ENCODE peak calls at places on chromosomes 16 and 17, in five cellular contexts. E is mesenchymal stem cell, R is IMR-90, W is H1, B is neuronal stem cell. S is an unnamed sample.

GRCh38 chr16:20216818-20217217 is 110.5 kb downstream of the GP2 start:
- DNase-seq in E (no peak), R (no peak), W (no peak), B (no peak), S (no peak)

GRCh38 chr17:77420804-77421634 is 280.2 kb downstream of the SEC14L1 start:
- DNase-seq in E (peak), R (peak), W (no peak), B (no peak), S (no peak)

GRCh38 chr16:17469742-17470001 is 1.1 kb downstream of the XYLT1 start:
- DNase-seq in E (no peak), R (no peak), W (no peak), B (no peak), S (no peak)

GRCh38 chr17:28253663-28254062 is 65.3 kb upstream of the TMEM97 start:
- DNase-seq in E (no peak), R (no peak), W (no peak), B (no peak), S (no peak)

GRCh38 chr17:15490634-15491261 is 23.3 kb upstream of the CDRT4 start:
- DNase-seq in E (peak), R (peak), W (peak), B (peak), S (peak)

GRCh38 chr16:3198334-3199072 is 10.5 kb downstream of the OR1F1 start:
- DNase-seq in E (no peak), R (no peak), W (no peak), B (no peak), S (no peak)

GRCh38 chr17:76051071-76051467 is 21.2 kb downstream of the SRP68 start:
- DNase-seq in E (no peak), R (no peak), W (no peak), B (no peak), S (peak)

GRCh38 chr17:16527298-16527697 is 35.3 kb upstream of the LRRC75A start:
- DNase-seq in E (no peak), R (no peak), W (no peak), B (no peak), S (no peak)

GRCh38 chr17:76154935-76155845 is 14.1 kb upstream of the FOXJ1 start:
- DNase-seq in E (no peak), R (no peak), W (no peak), B (no peak), S (no peak)

GRCh38 chr17:44203731-44204452 is 4.2 kb upstream of the ATXN7L3 start:
- DNase-seq in E (peak), R (peak), W (no peak), B (peak), S (peak)

GRCh38 chr17:68101992-68102758 is 66.6 kb downstream of the KPNA2 start:
- DNase-seq in E (peak), R (no peak), W (no peak), B (no peak), S (no peak)

GRCh38 chr16:65717006-65717720 is 595.3 kb upstream of the CDH11 start:
- DNase-seq in E (no peak), R (no peak), W (no peak), B (no peak), S (no peak)

GRCh38 chr17:82118178-82118814 is 20.3 kb upstream of the FASN start:
- DNase-seq in E (no peak), R (no peak), W (no peak), B (no peak), S (no peak)

GRCh38 chr16:22291860-22292692 is 5.1 kb upstream of the POLR3E start:
- DNase-seq in E (peak), R (peak), W (no peak), B (no peak), S (no peak)

GRCh38 chr17:4445731-4446130 is 12.0 kb downstream of the SPNS3 start:
- DNase-seq in E (no peak), R (no peak), W (no peak), B (no peak), S (no peak)

GRCh38 chr17:45334231-45334630 is 17.4 kb upstream of the MAP3K14 start:
- DNase-seq in E (no peak), R (no peak), W (no peak), B (no peak), S (no peak)

GRCh38 chr16:13036600-13036999 is 135.2 kb downstream of the SHISA9 start:
- DNase-seq in E (peak), R (peak), W (no peak), B (peak), S (peak)

GRCh38 chr17:75535119-75535537 is 9.6 kb downstream of the LLGL2 start:
- DNase-seq in E (no peak), R (no peak), W (no peak), B (no peak), S (no peak)

GRCh38 chr17:27996157-27997043 is 46.1 kb upstream of the NLK start:
- DNase-seq in E (no peak), R (no peak), W (no peak), B (no peak), S (no peak)

GRCh38 chr16:55703003-55704001 is 47.5 kb downstream of the SLC6A2 start:
- DNase-seq in E (peak), R (peak), W (no peak), B (peak), S (peak)

GRCh38 chr16:67917140-67917851 is 14.4 kb downstream of the CTRL start:
- DNase-seq in E (no peak), R (peak), W (no peak), B (no peak), S (no peak)

GRCh38 chr16:70529051-70529777 is 5.6 kb downstream of the SF3B3 start:
- DNase-seq in E (peak), R (peak), W (no peak), B (no peak), S (no peak)

GRCh38 chr16:48062681-48063080 is 93.1 kb downstream of the ABCC12 start:
- DNase-seq in E (no peak), R (no peak), W (no peak), B (no peak), S (no peak)

GRCh38 chr16:50318796-50319578 is 49.8 kb downstream of the BRD7 start:
- DNase-seq in E (no peak), R (no peak), W (no peak), B (no peak), S (peak)

GRCh38 chr17:75366432-75366831 is 39.0 kb downstream of the GRB2 start:
- DNase-seq in E (no peak), R (no peak), W (no peak), B (no peak), S (no peak)

GRCh38 chr17:59399914-59400313 is 68.5 kb downstream of the YPEL2 start:
- DNase-seq in E (no peak), R (no peak), W (no peak), B (no peak), S (no peak)

GRCh38 chr17:19747829-19748806 is at the start of gene ALDH3A1:
- DNase-seq in E (no peak), R (no peak), W (no peak), B (no peak), S (no peak)

GRCh38 chr16:56912746-56913703 is 18.9 kb upstream of the HERPUD1 start:
- DNase-seq in E (peak), R (peak), W (no peak), B (no peak), S (peak)

GRCh38 chr16:89951509-89951908 is 3.0 kb downstream of the DEF8 start:
- DNase-seq in E (no peak), R (no peak), W (no peak), B (no peak), S (no peak)

GRCh38 chr16:23532448-23532847 is 22.2 kb upstream of the GGA2 start:
- DNase-seq in E (no peak), R (no peak), W (no peak), B (no peak), S (no peak)

GRCh38 chr17:50130778-50131317 is 888 bp upstream of the SAMD14 start:
- DNase-seq in E (no peak), R (no peak), W (no peak), B (no peak), S (no peak)

GRCh38 chr17:42185497-42185860 is 227 bp upstream of the HCRT start:
- DNase-seq in E (no peak), R (no peak), W (no peak), B (peak), S (no peak)

GRCh38 chr17:6061290-6061689 is 8.9 kb upstream of the WSCD1 start:
- DNase-seq in E (peak), R (peak), W (no peak), B (no peak), S (no peak)
- H3K18ac ChIP-seq in E (no peak), R (no peak), W (no peak), B (no peak), S (no peak)

GRCh38 chr16:84684592-84684965 is 15.2 kb upstream of the USP10 start:
- DNase-seq in E (no peak), R (no peak), W (no peak), B (no peak), S (no peak)
- H3K18ac ChIP-seq in E (no peak), R (no peak), W (peak), B (no peak), S (no peak)

GRCh38 chr16:5523794-5524193 is 426.2 kb upstream of the EEF2KMT start:
- DNase-seq in E (no peak), R (no peak), W (no peak), B (no peak), S (no peak)
- H3K18ac ChIP-seq in E (no peak), R (no peak), W (no peak), B (peak), S (no peak)

GRCh38 chr17:18226284-18226945 is 980 bp downstream of the LLGL1 start:
- DNase-seq in E (no peak), R (peak), W (no peak), B (no peak), S (no peak)

GRCh38 chr17:18225121-18225561 is 294 bp upstream of the LLGL1 start:
- DNase-seq in E (peak), R (peak), W (peak), B (peak), S (peak)

GRCh38 chr17:18224428-18225120 is 861 bp upstream of the LLGL1 start:
- DNase-seq in E (peak), R (peak), W (peak), B (peak), S (no peak)

GRCh38 chr17:18225562-18226283 is at the start of gene LLGL1:
- DNase-seq in E (peak), R (no peak), W (no peak), B (no peak), S (no peak)

DNA sequence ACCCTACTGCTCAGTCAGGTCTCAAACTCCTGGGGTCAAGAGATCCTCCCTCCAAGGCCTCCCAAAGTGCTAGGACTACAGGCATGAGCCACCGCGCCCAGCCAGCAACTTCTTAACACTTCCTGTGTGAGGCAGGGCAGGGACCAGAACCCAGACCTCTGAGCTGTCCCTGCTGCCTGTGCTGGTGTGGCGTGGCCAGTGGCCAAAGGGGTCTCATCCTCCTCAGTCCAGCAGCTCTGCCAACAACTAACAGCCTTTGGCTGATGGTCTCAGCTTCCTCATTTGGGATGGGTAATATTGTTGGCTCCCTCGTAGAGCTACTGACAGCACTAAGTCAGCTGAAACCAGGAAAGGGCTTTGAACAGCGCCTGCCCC is 1.4 kb upstream of the LLGL1 start:
- DNase-seq in E (no peak), R (no peak), W (no peak), B (no peak), S (no peak)
- H3K18ac ChIP-seq in E (peak), R (no peak), W (peak), B (peak), S (peak)

GRCh38 chr17:63447688-63448005 is 1.5 kb upstream of the CYB561 start:
- DNase-seq in E (no peak), R (no peak), W (no peak), B (no peak), S (no peak)

GRCh38 chr17:63445065-63445464 is 1.0 kb downstream of the CYB561 start:
- DNase-seq in E (no peak), R (no peak), W (no peak), B (no peak), S (no peak)

GRCh38 chr17:63445571-63446217 is 412 bp downstream of the CYB561 start:
- DNase-seq in E (peak), R (no peak), W (no peak), B (no peak), S (peak)

GRCh38 chr17:63446981-63447687 is 1.0 kb upstream of the CYB561 start:
- DNase-seq in E (no peak), R (no peak), W (no peak), B (no peak), S (no peak)

GRCh38 chr17:63446218-63446980 is at the start of gene CYB561:
- DNase-seq in E (peak), R (peak), W (no peak), B (peak), S (peak)
- H3K18ac ChIP-seq in E (peak), R (peak), W (peak), B (peak), S (peak)